ENCODE peak calls at places on chromosomes 5 and 9, in five cellular contexts. R, A, L, Z and D are unnamed samples.

GRCh38 chr9:106745457-106745856 is 117.5 kb upstream of the ZNF462 start:
- DNase-seq in R (no peak), A (no peak), L (no peak), Z (peak; percentile 44), D (no peak)

GRCh38 chr5:109448838-109449237 is 39.1 kb upstream of the PJA2 start:
- DNase-seq in R (no peak), A (no peak), L (no peak), Z (no peak), D (no peak)

GRCh38 chr5:59190746-59191145 is 607.9 kb downstream of the RAB3C start:
- DNase-seq in R (no peak), A (no peak), L (no peak), Z (no peak), D (no peak)

GRCh38 chr9:128716581-128717254 is 7.2 kb downstream of the ZDHHC12 start:
- DNase-seq in R (peak; percentile 36), A (no peak), L (no peak), Z (no peak), D (no peak)

GRCh38 chr9:135914921-135915320 is 7.6 kb upstream of the CAMSAP1 start:
- DNase-seq in R (no peak), A (no peak), L (no peak), Z (no peak), D (peak; percentile 25)

GRCh38 chr5:73513996-73514395 is 15.8 kb downstream of the BTF3 start:
- DNase-seq in R (no peak), A (no peak), L (no peak), Z (no peak), D (no peak)

GRCh38 chr5:34914671-34915138 is 599 bp downstream of the RAD1 start:
- DNase-seq in R (peak; percentile 54), A (no peak), L (no peak), Z (peak; percentile 38), D (peak; percentile 13)

GRCh38 chr5:64773533-64773932 is 4.8 kb downstream of the CWC27 start:
- DNase-seq in R (no peak), A (no peak), L (no peak), Z (no peak), D (no peak)

GRCh38 chr9:123964756-123965155 is 34.8 kb upstream of the DENND1A start:
- DNase-seq in R (no peak), A (no peak), L (no peak), Z (no peak), D (no peak)

GRCh38 chr5:157721159-157721558 is 10.1 kb upstream of the THG1L start:
- DNase-seq in R (no peak), A (no peak), L (no peak), Z (no peak), D (no peak)

GRCh38 chr9:88829276-88829675 is 162.0 kb upstream of the S1PR3 start:
- DNase-seq in R (no peak), A (no peak), L (no peak), Z (no peak), D (peak; percentile 49)

GRCh38 chr9:134549336-134549735 is 92.3 kb upstream of the COL5A1 start:
- DNase-seq in R (peak; percentile 30), A (no peak), L (no peak), Z (no peak), D (no peak)

GRCh38 chr5:124355928-124356327 is 390.5 kb downstream of the ZNF608 start:
- DNase-seq in R (no peak), A (no peak), L (no peak), Z (no peak), D (no peak)

GRCh38 chr5:78335976-78336375 is 24.4 kb upstream of the SCAMP1 start:
- DNase-seq in R (no peak), A (no peak), L (no peak), Z (no peak), D (no peak)

GRCh38 chr5:78345485-78345884 is 14.9 kb upstream of the SCAMP1 start:
- DNase-seq in R (no peak), A (peak; percentile 19), L (no peak), Z (peak; percentile 72), D (peak; percentile 49)

GRCh38 chr5:78336698-78337097 is 23.7 kb upstream of the SCAMP1 start:
- DNase-seq in R (no peak), A (no peak), L (no peak), Z (no peak), D (no peak)

GRCh38 chr5:78339591-78340450 is 20.6 kb upstream of the SCAMP1 start:
- DNase-seq in R (no peak), A (peak; percentile 14), L (no peak), Z (no peak), D (no peak)

DNA sequence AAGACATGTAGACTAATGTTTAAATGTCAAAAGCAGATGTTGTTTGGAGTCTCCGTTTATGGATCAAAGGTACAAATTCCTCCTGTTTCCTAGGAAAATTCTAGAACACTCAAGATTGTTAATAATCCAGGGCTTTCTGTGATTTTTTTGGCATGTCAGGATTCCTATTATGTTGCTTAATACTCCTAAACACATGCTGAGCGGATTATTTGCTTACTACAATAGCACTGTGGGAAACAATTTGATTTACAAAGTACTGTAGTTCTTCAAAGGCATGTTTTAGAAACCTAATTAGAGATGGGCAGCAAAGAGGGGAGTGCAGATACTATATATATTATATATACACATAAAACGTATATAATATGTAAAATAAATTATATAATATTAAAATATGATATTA is 19.0 kb upstream of the SCAMP1 start:
- DNase-seq in R (no peak), A (no peak), L (no peak), Z (no peak), D (no peak)
- H3K27ac ChIP-seq in R (no peak overlapping the region), A (no peak overlapping the region), L (no peak overlapping the region), Z (no peak overlapping the region), D (no peak overlapping the region)

GRCh38 chr5:43659075-43659474 is 56.1 kb downstream of the NNT start:
- DNase-seq in R (no peak), A (no peak), L (no peak), Z (no peak), D (no peak)
- H3K27ac ChIP-seq in R (no peak overlapping the region), A (no peak overlapping the region), L (no peak overlapping the region), Z (no peak overlapping the region), D (peak overlapping the region; percentile 21)

DNA sequence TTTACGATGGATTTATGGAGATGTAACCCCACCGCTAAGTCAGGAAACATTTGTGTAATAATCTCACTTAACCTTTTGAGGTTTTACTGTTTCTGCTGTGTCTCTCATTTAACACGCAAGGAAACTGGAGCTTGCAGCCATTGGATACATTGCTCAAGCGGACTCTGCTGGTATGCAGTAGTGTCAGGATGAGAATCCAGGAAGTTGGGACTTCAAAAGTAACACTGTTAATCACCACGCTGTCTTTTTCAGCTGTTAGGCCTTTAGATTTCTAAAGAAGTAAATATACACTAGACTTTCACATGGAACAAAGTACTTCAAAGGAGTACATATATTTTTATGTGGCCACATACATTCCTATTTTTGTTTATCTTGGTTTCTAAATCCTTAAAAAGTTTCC is 114.7 kb downstream of the LPAR1 start:
- DNase-seq in R (no peak), A (no peak), L (no peak), Z (no peak), D (no peak)
- H3K27ac ChIP-seq in R (no peak overlapping the region), A (no peak overlapping the region), L (no peak overlapping the region), Z (no peak overlapping the region), D (no peak overlapping the region)

GRCh38 chr5:77771452-77771851 is 4.7 kb downstream of the TBCA start:
- DNase-seq in R (no peak), A (no peak), L (no peak), Z (no peak), D (no peak)
- H3K27ac ChIP-seq in R (no peak overlapping the region), A (no peak overlapping the region), L (no peak overlapping the region), Z (no peak overlapping the region), D (no peak overlapping the region)